ENCODE peak calls at places on chromosomes 3 and 15, in four cellular contexts. F, L, T and H are unnamed samples.

GRCh38 chr15:64686130-64686735 is 89.2 kb downstream of the RBPMS2 start:
- DNase-seq in T (peak; percentile 28), F (peak; percentile 49), L (no peak), H (peak; percentile 46)

GRCh38 chr3:150275946-150276345 is 132.2 kb upstream of the TSC22D2 start:
- DNase-seq in L (no peak), T (no peak), F (no peak), H (no peak)

GRCh38 chr3:111714305-111714704 is 119.2 kb upstream of the ZBED2 start:
- DNase-seq in F (no peak), T (no peak), L (no peak), H (no peak)

GRCh38 chr3:127172211-127172610 is 20.7 kb upstream of the PRR23E start:
- DNase-seq in L (no peak), T (no peak), F (no peak), H (no peak)

GRCh38 chr3:190017575-190018288 is 103.0 kb downstream of the P3H2 start:
- DNase-seq in L (peak; percentile 60), F (peak; percentile 23), T (no peak), H (peak; percentile 36)

GRCh38 chr3:138468451-138468850 is 34.0 kb downstream of the ESYT3 start:
- DNase-seq in T (no peak), L (no peak), F (no peak), H (no peak)

GRCh38 chr15:88678755-88679154 is 39.9 kb downstream of the ISG20 start:
- DNase-seq in T (no peak), L (no peak), F (no peak), H (no peak)

GRCh38 chr3:186108106-186108940 is 566 bp downstream of the ETV5 start:
- DNase-seq in L (no peak), F (peak; percentile 40), T (no peak), H (peak; percentile 70)

GRCh38 chr3:125398952-125399351 is 23.8 kb upstream of the ZNF148 start:
- DNase-seq in F (no peak), T (no peak), L (no peak), H (peak; percentile 14)

GRCh38 chr3:126358038-126358815 is 1.0 kb upstream of the KLF15 start:
- DNase-seq in F (peak; percentile 13), L (no peak), T (no peak), H (no peak)

GRCh38 chr3:159600291-159600690 is 388.3 kb upstream of the IL12A start:
- DNase-seq in F (no peak), T (no peak), L (no peak), H (no peak)

GRCh38 chr3:13420817-13421755 is 964 bp upstream of the NUP210 start:
- DNase-seq in L (no peak), F (no peak), T (no peak), H (no peak)

GRCh38 chr3:122356402-122356801 is 26.6 kb downstream of the MIX23 start:
- DNase-seq in T (peak; percentile 6), F (peak; percentile 71), L (no peak), H (peak; percentile 43)

GRCh38 chr3:71450985-71451560 is 132.5 kb downstream of the FOXP1 start:
- DNase-seq in F (no peak), L (no peak), T (no peak), H (no peak)

GRCh38 chr3:15291589-15292541 is 40.5 kb downstream of the SH3BP5 start:
- DNase-seq in T (no peak), F (no peak), L (no peak), H (no peak)

GRCh38 chr15:76169792-76170425 is 110.1 kb downstream of the TMEM266 start:
- DNase-seq in T (no peak), L (no peak), F (no peak), H (no peak)

GRCh38 chr3:51681453-51681852 is 10.4 kb downstream of the TEX264 start:
- DNase-seq in T (no peak), F (no peak), L (no peak), H (peak; percentile 52)

GRCh38 chr3:73893089-73893488 is 268.3 kb upstream of the PDZRN3 start:
- DNase-seq in L (no peak), T (no peak), F (no peak), H (no peak)

GRCh38 chr3:169657351-169658124 is 6.0 kb downstream of the MECOM start:
- DNase-seq in F (peak; percentile 94), L (no peak), T (peak; percentile 85), H (no peak)

GRCh38 chr15:80803580-80804525 is 24.7 kb downstream of the CEMIP start:
- DNase-seq in F (no peak), T (no peak), L (no peak), H (no peak)

GRCh38 chr3:194307849-194308248 is 43.3 kb downstream of the CPN2 start:
- DNase-seq in L (no peak), F (no peak), T (no peak), H (no peak)

GRCh38 chr3:71356272-71356671 is 227.3 kb downstream of the FOXP1 start:
- DNase-seq in L (no peak), T (no peak), F (no peak), H (no peak)

GRCh38 chr15:73932381-73933191 is 6.3 kb downstream of the LOXL1 start:
- DNase-seq in L (no peak), T (no peak), F (no peak), H (no peak)

GRCh38 chr3:101720851-101721649 is 3.4 kb upstream of the CEP97 start:
- DNase-seq in T (no peak), F (no peak), L (peak; percentile 83), H (peak; percentile 50)

GRCh38 chr3:122745365-122746021 is 48.1 kb downstream of the HSPBAP1 start:
- DNase-seq in T (no peak), F (no peak), L (peak; percentile 42), H (peak; percentile 45)

GRCh38 chr3:7517979-7518378 is 657.1 kb downstream of the GRM7 start:
- DNase-seq in T (no peak), L (no peak), F (no peak), H (no peak)

GRCh38 chr15:100934735-100935134 is 15.6 kb downstream of the LRRK1 start:
- DNase-seq in F (no peak), L (no peak), T (no peak), H (no peak)

GRCh38 chr3:70249509-70250160 is 62.8 kb downstream of the MDFIC2 start:
- DNase-seq in T (no peak), F (no peak), L (no peak), H (peak; percentile 1)

GRCh38 chr3:197151562-197151961 is 121.9 kb upstream of the MELTF start:
- DNase-seq in F (peak; percentile 73), L (peak; percentile 24), T (no peak), H (peak; percentile 26)